ENCODE peak calls at places on chromosomes 12 and 14, in ten cellular contexts. Q, D, U, G, H, L, K, J, I and Y are unnamed samples.

GRCh38 chr12:127607146-127607725 is 659.7 kb upstream of the TMEM132C start:
- DNase-seq in J (no peak), D (no peak), K (no peak), U (no peak), Q (no peak), I (no peak), L (no peak), H (no peak), G (no peak), Y (no peak)

GRCh38 chr12:47517122-47517521 is 188.7 kb downstream of the RPAP3 start:
- DNase-seq in J (no peak), D (no peak), L (no peak), K (no peak), I (no peak), Q (no peak), H (no peak), U (no peak), G (no peak), Y (no peak)

GRCh38 chr14:106507354-106507753 is 981.0 kb downstream of the TMEM121 start:
- DNase-seq in L (no peak), D (no peak), Q (no peak), H (no peak), J (no peak), G (no peak), U (no peak), I (no peak), K (no peak), Y (no peak)

GRCh38 chr12:74382994-74383393 is 154.6 kb upstream of the ATXN7L3B start:
- DNase-seq in D (no peak), H (no peak), L (no peak), Q (no peak), J (no peak), K (no peak), I (no peak), G (no peak), U (no peak), Y (no peak)

GRCh38 chr12:91538418-91538817 is 355.8 kb upstream of the DCN start:
- DNase-seq in I (no peak), H (no peak), G (no peak), J (no peak), K (no peak), U (no peak), Q (no peak), L (no peak), D (peak), Y (no peak)

GRCh38 chr12:27841392-27841882 is 61.4 kb upstream of the MANSC4 start:
- DNase-seq in Q (no peak), G (no peak), J (no peak), D (peak), I (no peak), U (no peak), K (no peak), L (no peak), H (no peak), Y (no peak)

GRCh38 chr14:50844397-50844796 is 13.4 kb upstream of the NIN start:
- DNase-seq in G (no peak), I (no peak), H (no peak), L (no peak), D (no peak), K (no peak), Q (no peak), U (no peak), J (no peak), Y (no peak)

GRCh38 chr14:83826838-83827237 is 1703.1 kb upstream of the FLRT2 start:
- DNase-seq in J (no peak), K (no peak), L (no peak), H (no peak), Q (no peak), G (no peak), D (no peak), I (no peak), U (peak), Y (no peak)

GRCh38 chr12:132623072-132623869 is 4.7 kb downstream of the P2RX2 start:
- DNase-seq in D (no peak), K (no peak), J (no peak), Q (no peak), G (no peak), I (no peak), L (no peak), U (peak), H (peak), Y (no peak)

GRCh38 chr12:41286426-41286825 is 98.3 kb downstream of the PDZRN4 start:
- DNase-seq in U (peak), D (no peak), I (no peak), H (no peak), K (no peak), G (no peak), L (no peak), J (no peak), Q (no peak), Y (no peak)

GRCh38 chr12:4203772-4204376 is 69.7 kb upstream of the CCND2 start:
- DNase-seq in I (no peak), D (no peak), U (no peak), G (no peak), H (no peak), Q (no peak), K (no peak), J (no peak), L (no peak), Y (no peak)

GRCh38 chr12:57545809-57546437 is 1.1 kb downstream of the DCTN2 start:
- DNase-seq in Q (no peak), I (no peak), K (no peak), H (no peak), D (no peak), G (no peak), U (peak), L (no peak), J (no peak), Y (no peak)

GRCh38 chr12:57548488-57548887 is 1.4 kb upstream of the KIF5A start:
- DNase-seq in G (no peak), I (no peak), U (no peak), L (no peak), K (no peak), J (no peak), Q (no peak), D (no peak), H (no peak), Y (no peak)

GRCh38 chr12:57547366-57548315 is 649 bp upstream of the DCTN2 start:
- DNase-seq in D (no peak), H (no peak), L (no peak), G (no peak), I (no peak), K (no peak), Q (no peak), U (no peak), J (no peak), Y (no peak)

GRCh38 chr12:57549203-57549908 is 488 bp upstream of the KIF5A start:
- DNase-seq in K (no peak), L (no peak), J (no peak), U (no peak), Q (no peak), D (no peak), G (no peak), I (no peak), H (no peak), Y (no peak)

GRCh38 chr12:57546438-57547365 is at the start of gene DCTN2:
- DNase-seq in U (peak), K (peak), H (peak), I (peak), D (peak), J (peak), Q (peak), G (peak), L (peak), Y (peak)
- TF ChIP-seq CTCF in U (peak), K (no peak), H (no peak), I (peak), D (no peak), J (peak), Q (no peak), G (peak), L (peak), Y (peak)

DNA sequence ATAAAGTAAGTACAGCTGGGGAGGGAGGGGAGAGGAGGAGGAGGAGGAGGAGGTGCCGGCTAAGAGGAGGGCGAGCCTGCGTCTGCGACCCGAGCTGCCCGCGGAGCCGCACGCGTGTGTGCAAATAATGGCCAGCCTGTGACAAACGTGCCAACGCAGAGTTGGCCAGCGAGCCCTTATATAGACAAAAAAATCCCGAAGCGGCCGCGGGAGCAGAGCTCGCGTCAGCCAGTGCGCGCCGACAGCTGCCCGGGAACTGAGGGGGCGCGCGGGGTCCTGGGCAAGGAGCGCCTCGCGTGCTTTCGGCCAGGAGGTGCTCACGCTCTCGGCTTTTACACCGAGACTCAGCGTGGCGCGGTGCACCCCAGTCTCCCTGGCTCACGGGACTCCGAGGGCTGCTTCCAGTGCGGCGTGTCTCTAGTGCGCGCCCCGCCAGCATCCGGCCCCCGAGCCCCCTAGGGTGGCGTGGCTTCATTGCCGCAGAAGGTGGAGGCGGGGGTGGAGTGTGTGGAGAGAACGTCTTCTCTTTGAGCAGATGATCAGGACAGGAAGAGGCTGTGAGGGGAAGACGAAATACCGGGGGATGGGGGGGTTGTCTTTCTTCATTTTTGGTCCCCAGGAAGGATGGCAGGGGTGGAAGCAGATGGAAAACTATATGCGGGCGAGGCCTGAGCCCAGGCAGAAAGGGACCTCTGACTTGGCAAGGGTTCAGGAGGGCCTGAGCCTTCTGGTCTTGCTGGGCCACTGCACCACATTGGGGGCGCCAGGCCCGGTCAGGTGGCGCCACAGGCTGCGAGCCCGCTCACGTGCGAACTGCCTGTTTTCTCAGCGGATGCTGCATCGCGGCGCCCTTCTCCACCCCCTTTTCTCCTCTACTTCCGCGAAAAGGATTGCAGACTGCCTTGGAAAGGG is 659 bp downstream of the SLC16A7 start:
- DNase-seq in U (peak), H (peak), Q (peak), L (peak), D (peak), J (peak), I (peak), K (peak), G (peak), Y (peak)
- TF ChIP-seq CTCF in U (no peak), H (no peak), Q (peak), L (peak), D (no peak), J (no peak), I (peak), K (peak), G (no peak), Y (no peak)

DNA sequence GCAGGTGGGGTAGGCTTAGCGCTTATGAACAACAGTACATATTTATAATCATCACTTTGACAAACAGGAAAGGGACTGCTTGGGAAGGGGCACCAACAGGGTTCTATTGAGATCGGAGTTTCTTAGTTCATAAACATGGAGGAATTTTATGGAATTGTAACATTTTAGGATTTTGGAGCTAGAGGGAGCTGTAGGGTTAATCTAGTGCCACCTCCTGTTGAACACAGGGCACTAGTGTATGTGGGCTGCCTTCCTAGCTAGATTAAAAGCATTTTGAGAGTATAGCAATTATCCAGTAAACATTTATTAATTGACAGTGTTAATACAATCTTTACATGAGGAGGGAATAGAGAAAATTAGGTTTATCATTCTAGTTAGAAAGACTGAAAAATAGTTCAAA is 23.1 kb upstream of the TBC1D30 start:
- DNase-seq in I (no peak), H (no peak), D (peak), U (no peak), Q (no peak), L (no peak), K (no peak), G (no peak), J (no peak), Y (no peak)
- TF ChIP-seq CTCF in I (peak), H (peak), D (peak), U (peak), Q (peak), L (peak), K (peak), G (no peak), J (no peak), Y (peak)

GRCh38 chr12:52035926-52036325 is 15.3 kb upstream of the NR4A1 start:
- DNase-seq in U (no peak), Q (no peak), H (no peak), D (no peak), K (no peak), J (no peak), I (no peak), L (no peak), G (no peak), Y (no peak)

GRCh38 chr12:52038447-52038846 is 12.8 kb upstream of the NR4A1 start:
- DNase-seq in Q (no peak), G (no peak), K (no peak), L (no peak), U (no peak), D (peak), J (no peak), I (no peak), H (no peak), Y (no peak)

GRCh38 chr12:52036587-52037171 is 14.6 kb upstream of the NR4A1 start:
- DNase-seq in H (peak), Q (no peak), K (peak), U (peak), J (no peak), I (no peak), G (peak), D (peak), L (peak), Y (peak)

GRCh38 chr12:52033506-52034258 is 17.6 kb upstream of the NR4A1 start:
- DNase-seq in D (no peak), K (no peak), H (no peak), J (no peak), I (no peak), L (no peak), Q (no peak), G (no peak), U (no peak), Y (no peak)

DNA sequence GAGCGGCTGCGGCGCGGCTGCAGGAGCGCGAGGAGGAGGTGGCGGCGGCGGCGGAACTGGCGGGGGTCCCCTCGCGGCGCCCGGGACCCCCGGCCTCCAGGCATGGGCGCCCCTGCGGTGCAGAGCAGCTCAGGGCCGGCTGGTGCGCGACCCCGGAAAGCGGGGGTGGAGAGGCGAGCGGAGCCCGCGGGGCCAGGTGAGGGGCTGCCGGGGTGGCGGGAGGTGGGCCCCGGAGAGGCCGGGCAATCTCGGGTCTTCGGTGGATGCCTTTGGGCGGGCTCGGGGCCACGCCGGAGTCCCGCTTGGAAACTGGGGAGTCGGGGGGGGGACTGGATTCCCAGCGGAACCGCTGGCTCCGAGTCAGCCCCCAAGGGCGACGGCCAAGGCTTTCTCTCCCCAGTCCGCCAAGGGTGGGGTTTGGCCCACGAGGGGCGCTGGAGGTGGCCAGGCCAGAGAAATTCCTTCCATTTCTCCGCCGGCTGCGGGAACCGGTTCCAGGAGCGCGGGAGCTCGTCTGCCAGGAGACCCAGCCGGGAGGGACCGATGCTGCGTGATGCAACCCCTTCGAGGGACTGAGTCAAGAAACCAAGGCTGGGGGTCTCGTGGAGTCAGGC is 13.9 kb upstream of the NR4A1 start:
- DNase-seq in L (no peak), I (no peak), D (no peak), J (no peak), K (peak), Q (no peak), G (no peak), H (peak), U (no peak), Y (no peak)
- TF ChIP-seq CTCF in L (no peak), I (peak), D (no peak), J (no peak), K (peak), Q (peak), G (no peak), H (no peak), U (no peak), Y (no peak)

GRCh38 chr14:90294872-90295271 is 36.9 kb downstream of the NRDE2 start:
- DNase-seq in U (no peak), K (no peak), G (no peak), J (no peak), L (no peak), I (no peak), D (no peak), Q (no peak), H (no peak), Y (no peak)

GRCh38 chr14:90295870-90296516 is 35.7 kb downstream of the NRDE2 start:
- DNase-seq in L (no peak), Q (no peak), G (no peak), H (no peak), J (no peak), D (no peak), K (no peak), I (no peak), U (no peak), Y (no peak)

GRCh38 chr14:90290612-90291011 is 34.3 kb downstream of the PSMC1 start:
- DNase-seq in K (no peak), H (no peak), Q (no peak), J (no peak), I (no peak), U (no peak), D (no peak), G (no peak), L (no peak), Y (no peak)

GRCh38 chr14:90291699-90292098 is 35.3 kb downstream of the PSMC1 start:
- DNase-seq in G (no peak), Q (no peak), D (no peak), K (no peak), U (no peak), H (no peak), L (no peak), J (no peak), I (no peak), Y (no peak)

GRCh38 chr14:90293766-90294471 is 37.6 kb downstream of the PSMC1 start:
- DNase-seq in H (no peak), U (no peak), D (no peak), G (no peak), Q (no peak), K (no peak), L (no peak), I (no peak), J (no peak), Y (no peak)
- TF ChIP-seq CTCF in H (no peak), U (no peak), D (no peak), G (no peak), Q (no peak), K (no peak), L (no peak), I (no peak), J (no peak), Y (no peak)

GRCh38 chr14:58401587-58401986 is 5.9 kb downstream of the TOMM20L start:
- DNase-seq in H (no peak), I (no peak), Q (no peak), D (no peak), K (no peak), J (no peak), G (no peak), L (no peak), U (no peak), Y (no peak)
- TF ChIP-seq CTCF in H (no peak), I (no peak), Q (no peak), D (no peak), K (no peak), J (peak), G (no peak), L (no peak), U (peak), Y (no peak)

GRCh38 chr12:107670999-107671643 is 14.5 kb upstream of the PWP1 start:
- DNase-seq in Q (no peak), K (peak), J (no peak), L (peak), G (no peak), I (no peak), H (peak), U (peak), D (peak), Y (no peak)
- TF ChIP-seq CTCF in Q (peak), K (peak), J (peak), L (peak), G (peak), I (peak), H (peak), U (peak), D (peak), Y (peak)

GRCh38 chr12:89352492-89353187 is at the start of gene DUSP6:
- DNase-seq in J (peak), H (peak), D (peak), L (peak), G (peak), U (peak), Q (peak), K (peak), I (peak), Y (peak)
- TF ChIP-seq CTCF in J (no peak), H (no peak), D (no peak), L (no peak), G (no peak), U (no peak), Q (no peak), K (no peak), I (no peak), Y (no peak)

GRCh38 chr12:96500686-96501085 is 11.3 kb downstream of the CFAP54 start:
- DNase-seq in K (no peak), U (no peak), H (peak), G (no peak), J (no peak), D (no peak), Q (no peak), L (no peak), I (no peak), Y (no peak)
- TF ChIP-seq CTCF in K (no peak), U (no peak), H (no peak), G (no peak), J (peak), D (peak), Q (no peak), L (peak), I (peak), Y (peak)